ENCODE peak calls at places on chromosomes 4 and X, in eight cellular contexts. I is progenitor cell of endocrine pancreas; J is colonic mucosa; V is GM10248; Z is bronchial epithelial cell; A is tibial artery; Q is CD4-positive, alpha-beta T cell; W is dorsolateral prefrontal cortex. L is an unnamed sample.

GRCh38 chr4:123412700-123413512 is 16.3 kb downstream of the SPRY1 start:
- DNase-seq in I (no peak), J (no peak), V (no peak), Z (no peak), A (no peak), Q (no peak), W (no peak), L (no peak)

GRCh38 chrX:110056419-110056818 is 53.5 kb downstream of the TMEM164 start:
- DNase-seq in I (no peak), J (no peak), V (no peak), Z (no peak), A (no peak), Q (no peak), W (no peak), L (no peak)

GRCh38 chr4:68865178-68865638 is 49.4 kb downstream of the UGT2B10 start:
- DNase-seq in I (no peak), J (no peak), V (no peak), Z (peak), A (no peak), Q (no peak), W (no peak), L (no peak)

GRCh38 chrX:47556045-47556623 is 4.9 kb upstream of the ARAF start:
- DNase-seq in I (peak), J (peak), V (peak), Z (peak), A (peak), Q (peak), W (peak), L (peak)

GRCh38 chr4:17561195-17561909 is 15.6 kb upstream of the LAP3 start:
- DNase-seq in I (no peak), J (no peak), V (no peak), Z (peak), A (no peak), Q (no peak), W (peak), L (no peak)

GRCh38 chr4:86831262-86832090 is 17.7 kb downstream of the SLC10A6 start:
- DNase-seq in I (no peak), J (no peak), V (no peak), Z (peak), A (no peak), Q (no peak), W (no peak), L (no peak)

GRCh38 chrX:9538544-9539045 is 73.7 kb downstream of the TBL1X start:
- DNase-seq in I (no peak), J (peak), V (no peak), Z (no peak), A (no peak), Q (no peak), W (no peak), L (no peak)

GRCh38 chrX:30673884-30674598 is 20.8 kb downstream of the GK start:
- DNase-seq in I (no peak), J (no peak), V (no peak), Z (no peak), A (no peak), Q (no peak), W (no peak), L (no peak)

GRCh38 chr4:81684357-81684756 is 212.7 kb upstream of the RASGEF1B start:
- DNase-seq in I (no peak), J (no peak), V (no peak), Z (no peak), A (no peak), Q (no peak), W (no peak), L (no peak)

GRCh38 chrX:16665089-16665488 is 15.1 kb downstream of the S100G start:
- DNase-seq in I (no peak), J (no peak), V (no peak), Z (no peak), A (no peak), Q (no peak), W (no peak), L (no peak)

GRCh38 chr4:74123065-74123728 is 24.2 kb upstream of the CXCL2 start:
- DNase-seq in I (no peak), J (no peak), V (no peak), Z (peak), A (peak), Q (no peak), W (no peak), L (no peak)

GRCh38 chr4:169815606-169816005 is 57.9 kb upstream of the HPF1 start:
- DNase-seq in I (no peak), J (no peak), V (no peak), Z (peak), A (no peak), Q (no peak), W (no peak), L (no peak)

GRCh38 chr4:73067971-73068394 is 1.5 kb downstream of the COX18 start:
- DNase-seq in I (no peak), J (no peak), V (no peak), Z (peak), A (no peak), Q (no peak), W (no peak), L (no peak)

GRCh38 chr4:35538807-35539206 is 705.5 kb downstream of the ARAP2 start:
- DNase-seq in I (no peak), J (no peak), V (no peak), Z (no peak), A (no peak), Q (no peak), W (no peak), L (no peak)

DNA sequence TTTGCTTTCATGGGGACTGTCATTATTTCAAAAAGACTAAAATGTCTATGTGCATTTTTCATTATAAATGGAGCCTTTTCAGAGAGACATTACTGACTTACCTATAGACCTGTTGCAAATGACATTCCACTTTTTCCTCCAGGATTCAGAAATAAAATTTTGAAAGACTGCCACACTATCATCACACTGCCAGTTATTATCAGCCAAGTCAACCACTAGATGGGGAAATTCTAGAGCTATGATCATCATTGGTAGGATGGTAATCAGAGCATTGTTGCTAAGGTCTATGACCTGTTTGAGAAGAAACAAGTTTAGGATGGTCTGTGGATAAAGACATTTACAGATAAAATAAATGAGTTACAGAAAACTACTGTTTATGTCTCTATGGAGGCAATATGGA is 22.5 kb downstream of the LRRC66 start:
- DNase-seq in I (no peak), J (no peak), V (no peak), Z (no peak), A (no peak), Q (no peak), W (no peak), L (no peak)
- TF ChIP-seq CTCF in I (no peak), J (no peak), V (no peak), Z (no peak), A (no peak), Q (no peak), W (no peak), L (no peak)

GRCh38 chr4:7419961-7420660 is 14.6 kb downstream of the PSAPL1 start:
- DNase-seq in I (no peak), J (no peak), V (no peak), Z (no peak), A (peak), Q (no peak), W (peak), L (no peak)

GRCh38 chr4:7417639-7418038 is 17.1 kb downstream of the PSAPL1 start:
- DNase-seq in I (no peak), J (no peak), V (no peak), Z (no peak), A (peak), Q (no peak), W (peak), L (no peak)

GRCh38 chr4:7415927-7416686 is 18.6 kb downstream of the PSAPL1 start:
- DNase-seq in I (no peak), J (no peak), V (no peak), Z (no peak), A (peak), Q (no peak), W (peak), L (no peak)

GRCh38 chr4:7416745-7417432 is 17.8 kb downstream of the PSAPL1 start:
- DNase-seq in I (no peak), J (no peak), V (no peak), Z (no peak), A (peak), Q (no peak), W (peak), L (no peak)

GRCh38 chr4:7418131-7418943 is 16.4 kb downstream of the PSAPL1 start:
- DNase-seq in I (no peak), J (no peak), V (no peak), Z (no peak), A (peak), Q (no peak), W (peak), L (no peak)
- TF ChIP-seq CTCF in I (no peak), J (no peak), V (no peak), Z (no peak), A (no peak), Q (no peak), W (no peak), L (no peak)

GRCh38 chr4:25993564-25994185 is 79.7 kb downstream of the SMIM20 start:
- DNase-seq in I (no peak), J (no peak), V (peak), Z (no peak), A (no peak), Q (no peak), W (no peak), L (peak)
- TF ChIP-seq CTCF in I (peak), J (no peak), V (no peak), Z (peak), A (no peak), Q (no peak), W (peak), L (peak)

DNA sequence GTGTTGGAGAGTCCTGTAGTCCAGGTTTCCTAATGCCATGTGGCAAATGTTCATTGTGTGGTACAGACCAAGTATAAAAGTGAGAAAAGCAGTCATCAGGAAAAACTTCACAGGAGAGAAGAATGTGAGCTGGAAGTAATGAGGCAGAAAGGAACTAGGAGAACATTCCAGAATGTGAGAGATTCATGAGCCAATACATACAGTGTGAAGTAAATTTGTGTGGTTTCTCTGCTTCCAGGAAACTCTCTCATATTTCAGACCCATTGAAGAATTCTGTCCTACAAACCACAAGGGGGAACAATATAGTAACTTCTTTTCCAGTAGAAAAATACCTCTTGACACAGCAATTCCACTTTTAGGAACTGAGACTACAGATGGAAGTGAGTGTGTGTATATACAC is 136.5 kb downstream of the RNF150 start:
- DNase-seq in I (no peak), J (no peak), V (no peak), Z (no peak), A (no peak), Q (no peak), W (no peak), L (no peak)
- TF ChIP-seq CTCF in I (no peak), J (no peak), V (no peak), Z (no peak), A (no peak), Q (no peak), W (no peak), L (no peak)

GRCh38 chr4:111937368-111937767 is 207.9 kb upstream of the FAM241A start:
- DNase-seq in I (no peak), J (no peak), V (peak), Z (peak), A (no peak), Q (no peak), W (no peak), L (no peak)
- TF ChIP-seq CTCF in I (peak), J (no peak), V (peak), Z (peak), A (no peak), Q (no peak), W (no peak), L (no peak)

GRCh38 chr4:120286813-120287212 is 220.2 kb upstream of the MAD2L1 start:
- DNase-seq in I (no peak), J (no peak), V (no peak), Z (no peak), A (no peak), Q (no peak), W (no peak), L (no peak)
- TF ChIP-seq CTCF in I (peak), J (no peak), V (no peak), Z (no peak), A (no peak), Q (no peak), W (no peak), L (peak)

DNA sequence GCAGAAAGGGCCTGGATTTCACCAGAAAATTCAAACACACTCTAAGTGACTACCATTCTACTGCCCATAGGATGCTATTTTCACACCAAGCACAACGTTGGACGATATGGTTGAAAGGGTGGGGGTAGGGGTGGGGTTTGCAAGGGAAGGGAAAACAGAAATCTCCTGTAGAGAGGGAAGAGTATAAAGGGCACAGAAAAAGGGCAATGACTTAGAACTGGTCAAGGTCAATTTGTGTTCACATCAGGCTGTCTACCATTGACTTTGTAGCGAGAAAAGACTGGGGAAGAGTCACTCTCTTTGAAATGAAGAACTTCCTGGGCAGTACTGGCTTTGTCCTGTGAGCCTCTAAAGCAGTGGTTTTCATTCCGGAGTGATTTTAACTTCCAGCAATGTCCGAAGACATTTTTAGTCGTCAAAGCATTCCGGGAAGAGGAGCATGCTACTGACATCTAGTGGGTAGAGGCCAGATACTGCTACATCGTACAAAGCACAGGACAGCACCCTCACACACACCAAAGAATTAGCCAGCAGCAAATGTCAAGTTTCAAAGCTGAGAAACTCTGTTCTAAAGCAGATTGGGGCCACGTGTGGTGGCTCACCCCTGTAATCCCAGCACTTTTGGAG is 48.4 kb upstream of the SLC7A3 start:
- DNase-seq in I (no peak), J (no peak), V (peak), Z (peak), A (no peak), Q (no peak), W (no peak), L (peak)
- TF ChIP-seq CTCF in I (peak), J (no peak), V (no peak), Z (peak), A (no peak), Q (no peak), W (peak), L (no peak)

GRCh38 chr4:70954032-70954431 is 39.4 kb upstream of the DCK start:
- DNase-seq in I (no peak), J (no peak), V (no peak), Z (no peak), A (no peak), Q (no peak), W (no peak), L (no peak)

GRCh38 chr4:70945452-70946055 is 43.4 kb downstream of the MOB1B start:
- DNase-seq in I (no peak), J (no peak), V (no peak), Z (no peak), A (no peak), Q (no peak), W (no peak), L (no peak)

GRCh38 chr4:70946944-70947343 is 44.8 kb downstream of the MOB1B start:
- DNase-seq in I (no peak), J (no peak), V (no peak), Z (no peak), A (no peak), Q (no peak), W (no peak), L (no peak)

GRCh38 chr4:70945046-70945445 is 42.9 kb downstream of the MOB1B start:
- DNase-seq in I (no peak), J (no peak), V (no peak), Z (no peak), A (no peak), Q (no peak), W (no peak), L (no peak)

GRCh38 chr4:70948665-70949284 is 44.7 kb upstream of the DCK start:
- DNase-seq in I (no peak), J (no peak), V (peak), Z (no peak), A (no peak), Q (no peak), W (no peak), L (no peak)
- TF ChIP-seq CTCF in I (no peak), J (no peak), V (no peak), Z (no peak), A (no peak), Q (no peak), W (no peak), L (no peak)

GRCh38 chr4:165011403-165011802 is 20.4 kb upstream of the TRIM60 start:
- DNase-seq in I (no peak), J (no peak), V (no peak), Z (no peak), A (no peak), Q (no peak), W (no peak), L (no peak)

GRCh38 chr4:165013691-165014090 is 18.1 kb upstream of the TRIM60 start:
- DNase-seq in I (no peak), J (no peak), V (no peak), Z (no peak), A (no peak), Q (no peak), W (no peak), L (no peak)

GRCh38 chr4:165010991-165011390 is 20.8 kb upstream of the TRIM60 start:
- DNase-seq in I (no peak), J (no peak), V (no peak), Z (no peak), A (no peak), Q (no peak), W (no peak), L (no peak)

GRCh38 chr4:165016971-165017370 is 14.8 kb upstream of the TRIM60 start:
- DNase-seq in I (no peak), J (no peak), V (no peak), Z (no peak), A (no peak), Q (no peak), W (no peak), L (peak)
- TF ChIP-seq CTCF in I (peak), J (no peak), V (no peak), Z (no peak), A (no peak), Q (no peak), W (no peak), L (no peak)

L was measured in endothelial cell.